ENCODE peak calls at places on chromosome X, in six cellular contexts. P is NCI-H1092; H is activated naive CD4-positive, alpha-beta T cell treated with anti-CD3 and anti-CD28 coated beads, Interleukin-2, amount 50 U/mL, for 72 hours; K is breast epithelium; Y is adipocyte; U is hypothalamus. I is an unnamed sample.

GRCh38 chrX:46770817-46771163 is 11.9 kb upstream of the SLC9A7 start:
- DNase-seq in P (no peak), H (no peak), K (no peak), Y (peak), U (no peak), I (no peak)

GRCh38 chrX:118519411-118520205 is 24.0 kb downstream of the DOCK11 start:
- DNase-seq in P (no peak), H (no peak), K (no peak), Y (peak), U (no peak), I (no peak)

GRCh38 chrX:117910216-117910615 is 206.4 kb downstream of the KLHL13 start:
- DNase-seq in P (no peak), H (no peak), K (no peak), Y (no peak), U (no peak), I (no peak)

GRCh38 chrX:71198066-71198465 is 25.0 kb upstream of the GJB1 start:
- DNase-seq in P (no peak), H (no peak), K (no peak), Y (no peak), U (no peak), I (no peak)

GRCh38 chrX:107483976-107484726 is 34.7 kb downstream of the FRMPD3 start:
- DNase-seq in P (no peak), H (no peak), K (no peak), Y (no peak), U (no peak), I (peak)

GRCh38 chrX:154809939-154810665 is 4.8 kb upstream of the MPP1 start:
- DNase-seq in P (no peak), H (no peak), K (no peak), Y (no peak), U (no peak), I (no peak)

GRCh38 chrX:136781180-136781797 is 557 bp upstream of the ARHGEF6 start:
- DNase-seq in P (no peak), H (no peak), K (no peak), Y (peak), U (no peak), I (no peak)

GRCh38 chrX:74656079-74656745 is 41.8 kb upstream of the RLIM start:
- DNase-seq in P (no peak), H (no peak), K (no peak), Y (no peak), U (no peak), I (no peak)

GRCh38 chrX:110852180-110852579 is 56.6 kb upstream of the CHRDL1 start:
- DNase-seq in P (no peak), H (no peak), K (no peak), Y (peak), U (no peak), I (no peak)

GRCh38 chrX:120015145-120016067 is 62.1 kb downstream of the RHOXF2B start:
- DNase-seq in P (no peak), H (no peak), K (no peak), Y (no peak), U (no peak), I (no peak)

GRCh38 chrX:50978920-50979660 is 68.6 kb downstream of the BMP15 start:
- DNase-seq in P (no peak), H (no peak), K (no peak), Y (no peak), U (no peak), I (no peak)

GRCh38 chrX:43964936-43965335 is 8.3 kb downstream of the NDP start:
- DNase-seq in P (no peak), H (no peak), K (no peak), Y (no peak), U (no peak), I (no peak)

GRCh38 chrX:103404225-103405008 is 28.1 kb downstream of the BEX3 start:
- DNase-seq in P (peak), H (no peak), K (peak), Y (peak), U (peak), I (peak)

GRCh38 chrX:20362268-20363002 is 95.7 kb upstream of the RPS6KA3 start:
- DNase-seq in P (peak), H (no peak), K (no peak), Y (peak), U (no peak), I (no peak)

GRCh38 chrX:65582450-65583082 is 48.0 kb upstream of the LAS1L start:
- DNase-seq in P (no peak), H (no peak), K (no peak), Y (no peak), U (no peak), I (no peak)

GRCh38 chrX:134512566-134512965 is 52.6 kb downstream of the HPRT1 start:
- DNase-seq in P (no peak), H (no peak), K (no peak), Y (peak), U (no peak), I (no peak)

GRCh38 chrX:44092778-44093177 is 119.6 kb upstream of the NDP start:
- DNase-seq in P (no peak), H (no peak), K (no peak), Y (no peak), U (no peak), I (no peak)

I was measured in mesothelial cell of epicardium.